ENCODE peak calls at places on chromosomes 4 and X, in four cellular contexts. J, W, D and F are unnamed samples.

GRCh38 chr4:53914313-53915016 is 149.9 kb downstream of the CHIC2 start:
- DNase-seq in J (no peak), W (no peak), D (no peak), F (no peak)

GRCh38 chrX:48540015-48540350 is 469 bp downstream of the TBC1D25 start:
- DNase-seq in J (peak; percentile 8), W (no peak), D (no peak), F (no peak)

GRCh38 chrX:106397788-106398538 is 213.8 kb upstream of the RADX start:
- DNase-seq in J (no peak), W (no peak), D (no peak), F (no peak)

GRCh38 chrX:107676559-107677378 is 48.5 kb downstream of the PRPS1 start:
- DNase-seq in J (no peak), W (no peak), D (no peak), F (no peak)

GRCh38 chrX:103849558-103849957 is 17.5 kb upstream of the RAB9B start:
- DNase-seq in J (no peak), W (no peak), D (no peak), F (no peak)

GRCh38 chr4:22389240-22389871 is 126.5 kb downstream of the ADGRA3 start:
- DNase-seq in J (peak; percentile 59), W (no peak), D (no peak), F (peak; percentile 47)

GRCh38 chrX:19544693-19545305 is 29.5 kb upstream of the MAP3K15 start:
- DNase-seq in J (peak; percentile 34), W (no peak), D (no peak), F (peak; percentile 52)

GRCh38 chr4:168540086-168540864 is 43.4 kb downstream of the PALLD start:
- DNase-seq in J (no peak), W (no peak), D (no peak), F (no peak)

GRCh38 chrX:11461181-11462001 is 168.2 kb downstream of the AMELX start:
- DNase-seq in J (no peak), W (no peak), D (no peak), F (no peak)

GRCh38 chr4:3302164-3302785 is 9.5 kb downstream of the RGS12 start:
- DNase-seq in J (no peak), W (no peak), D (peak; percentile 21), F (no peak)

GRCh38 chrX:1380672-1381233 is 11.2 kb downstream of the SLC25A6 start:
- DNase-seq in J (no peak), W (peak; percentile 66), D (no peak), F (no peak)

GRCh38 chrX:92283298-92283697 is 504.1 kb downstream of the PCDH11X start:
- DNase-seq in J (no peak), W (no peak), D (no peak), F (no peak)

GRCh38 chr4:108619372-108620100 is 840 bp upstream of the RPL34 start:
- DNase-seq in J (no peak), W (no peak), D (no peak), F (no peak)

GRCh38 chrX:76555816-76556215 is 128.3 kb downstream of the MAGEE1 start:
- DNase-seq in J (peak; percentile 41), W (peak; percentile 52), D (no peak), F (peak; percentile 70)

GRCh38 chr4:162010362-162010761 is 153.4 kb downstream of the FSTL5 start:
- DNase-seq in J (no peak), W (no peak), D (no peak), F (no peak)

GRCh38 chr4:8336412-8337075 is 67.0 kb downstream of the HTRA3 start:
- DNase-seq in J (no peak), W (peak; percentile 10), D (no peak), F (no peak)

GRCh38 chrX:96314974-96315373 is 369.7 kb upstream of the DIAPH2 start:
- DNase-seq in J (peak; percentile 0), W (no peak), D (no peak), F (no peak)

GRCh38 chrX:67619253-67619652 is 75.4 kb downstream of the AR start:
- DNase-seq in J (no peak), W (no peak), D (no peak), F (no peak)

GRCh38 chr4:38529189-38530115 is 134.5 kb upstream of the KLF3 start:
- DNase-seq in J (no peak), W (no peak), D (peak; percentile 35), F (no peak)

GRCh38 chrX:154508346-154508745 is 7.7 kb downstream of the FAM3A start:
- DNase-seq in J (no peak), W (no peak), D (no peak), F (no peak)

GRCh38 chrX:154506483-154507332 is 9.3 kb downstream of the FAM3A start:
- DNase-seq in J (no peak), W (no peak), D (no peak), F (no peak)

GRCh38 chrX:154502989-154503388 is 12.6 kb upstream of the SLC10A3 start:
- DNase-seq in J (no peak), W (no peak), D (no peak), F (no peak)

GRCh38 chrX:154507673-154508072 is 8.4 kb downstream of the FAM3A start:
- DNase-seq in J (no peak), W (no peak), D (no peak), F (no peak)

DNA sequence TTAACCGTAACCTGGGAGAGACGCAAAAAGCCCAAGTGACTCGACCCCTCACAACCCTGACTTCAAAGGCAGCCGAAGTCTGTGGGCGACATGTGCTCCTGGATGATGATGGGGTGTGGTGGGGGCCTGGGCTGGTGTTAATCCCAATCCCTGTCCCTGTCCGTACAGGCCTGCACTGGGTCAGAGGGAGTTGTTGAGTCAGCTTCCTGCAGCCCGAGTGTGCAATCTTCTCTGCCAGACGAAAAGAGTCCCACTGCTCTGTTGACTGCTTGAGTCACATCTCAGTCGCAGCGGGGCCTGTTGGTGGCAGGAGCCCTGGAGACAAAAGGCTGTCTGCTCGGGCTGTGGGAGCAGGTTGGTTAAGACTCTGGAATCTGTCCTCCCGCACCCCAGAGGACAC is 10.3 kb downstream of the FAM3A start:
- DNase-seq in J (no peak), W (no peak), D (no peak), F (no peak)
- TF ChIP-seq YY1 in J (no peak), W (no peak), D (no peak), F (no peak)

GRCh38 chr4:79852305-79852730 is 220.7 kb downstream of the ANTXR2 start:
- DNase-seq in J (peak; percentile 10), W (no peak), D (no peak), F (no peak)
- TF ChIP-seq SUZ12 in J (no peak), W (no peak), D (no peak), F (no peak)

GRCh38 chr4:181601118-181601517 is 642.1 kb upstream of the TENM3 start:
- DNase-seq in J (no peak), W (no peak), D (no peak), F (no peak)

GRCh38 chr4:181604546-181604945 is 638.7 kb upstream of the TENM3 start:
- DNase-seq in J (no peak), W (no peak), D (no peak), F (no peak)
- H3K4me3 ChIP-seq in J (no peak overlapping the region), W (no peak overlapping the region), D (no peak overlapping the region), F (no peak overlapping the region)

DNA sequence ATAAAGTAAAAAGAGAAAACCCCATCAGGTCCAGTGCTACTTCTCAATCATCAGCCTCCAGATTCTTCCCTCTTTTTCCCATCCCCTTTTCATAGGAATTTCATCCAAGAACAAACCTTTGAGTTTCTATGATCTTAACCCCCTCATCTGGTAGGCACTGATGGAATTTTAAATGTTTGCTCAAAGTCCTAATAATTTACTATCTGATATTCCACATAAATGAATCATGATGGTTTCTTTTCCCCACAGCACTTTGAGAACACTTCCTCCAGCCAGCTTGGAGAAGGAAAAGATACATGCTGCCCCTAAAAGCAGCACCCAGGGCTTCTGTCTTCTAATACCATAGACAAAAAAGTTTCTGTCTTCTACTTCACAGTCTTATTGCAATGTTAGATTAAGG is 19.4 kb upstream of the KLHL8 start:
- DNase-seq in J (no peak), W (no peak), D (no peak), F (no peak)
- TF ChIP-seq YY1 in J (no peak), W (no peak), D (no peak), F (no peak)

GRCh38 chr4:173960398-173960797 is 323.1 kb downstream of the FBXO8 start:
- DNase-seq in J (no peak), W (no peak), D (no peak), F (no peak)
- TF ChIP-seq SUZ12 in J (no peak), W (no peak), D (no peak), F (no peak)

GRCh38 chr4:158805628-158806471 is 37.0 kb downstream of the FNIP2 start:
- DNase-seq in J (no peak), W (no peak), D (no peak), F (no peak)
- H3K4me3 ChIP-seq in J (no peak overlapping the region), W (no peak overlapping the region), D (no peak overlapping the region), F (no peak overlapping the region)

DNA sequence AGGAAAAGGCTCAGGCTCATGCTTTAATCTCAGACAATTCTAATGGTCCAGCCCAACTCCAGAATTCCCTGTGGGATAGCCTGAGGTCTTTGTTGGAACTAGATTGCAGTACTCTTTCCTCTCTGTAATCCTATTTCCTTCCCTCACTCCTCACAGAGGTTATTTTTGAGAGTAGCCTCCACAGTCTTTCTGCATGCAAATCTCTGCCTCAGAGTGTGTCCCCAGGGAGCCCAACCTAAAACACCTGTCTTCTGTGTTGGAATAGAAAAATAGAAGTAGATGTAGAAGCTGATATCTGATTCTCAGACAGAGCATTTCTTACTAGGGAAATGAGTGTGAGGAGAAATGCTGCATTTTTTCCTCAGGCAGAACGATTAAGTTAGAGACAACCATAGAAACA is 915.5 kb upstream of the EPHA5 start:
- DNase-seq in J (no peak), W (no peak), D (no peak), F (no peak)
- TF ChIP-seq YY1 in J (no peak), W (no peak), D (no peak), F (no peak)

GRCh38 chr4:24970635-24971034 is 57.8 kb upstream of the CCDC149 start:
- DNase-seq in J (no peak), W (no peak), D (no peak), F (no peak)

GRCh38 chr4:24969486-24969885 is 56.6 kb upstream of the CCDC149 start:
- DNase-seq in J (no peak), W (no peak), D (no peak), F (no peak)

GRCh38 chr4:24970191-24970590 is 57.3 kb upstream of the CCDC149 start:
- DNase-seq in J (no peak), W (no peak), D (no peak), F (no peak)

GRCh38 chr4:24968992-24969391 is 56.1 kb upstream of the CCDC149 start:
- DNase-seq in J (no peak), W (no peak), D (no peak), F (no peak)

GRCh38 chr4:24971192-24971591 is 58.4 kb upstream of the CCDC149 start:
- DNase-seq in J (peak; percentile 31), W (no peak), D (no peak), F (no peak)
- TF ChIP-seq SUZ12 in J (no peak), W (no peak), D (no peak), F (no peak)

GRCh38 chr4:74588350-74588749 is 143.4 kb downstream of the AREG start:
- DNase-seq in J (no peak), W (no peak), D (no peak), F (no peak)

GRCh38 chr4:74590476-74590875 is 145.5 kb downstream of the AREG start:
- DNase-seq in J (no peak), W (no peak), D (no peak), F (no peak)
- H3K4me3 ChIP-seq in J (no peak overlapping the region), W (no peak overlapping the region), D (no peak overlapping the region), F (no peak overlapping the region)